ENCODE peak calls at places on chromosome 11, in five cellular contexts. One of them, this sample, is unnamed.

GRCh38 chr11:85823816-85824215 is 12.9 kb upstream of the SYTL2 start:
- DNase-seq in K562: no peak
- DNase-seq in HepG2: no peak
- DNase-seq in HCT116: no peak
- DNase-seq in H1: no peak
- DNase-seq in this sample: no peak

GRCh38 chr11:108697872-108698473 is 33.1 kb downstream of the DDX10 start:
- DNase-seq in K562: peak
- DNase-seq in HepG2: peak
- DNase-seq in HCT116: peak
- DNase-seq in H1: no peak
- DNase-seq in this sample: peak

GRCh38 chr11:46590740-46591606 is 2.9 kb downstream of the AMBRA1 start:
- DNase-seq in K562: no peak
- DNase-seq in HepG2: no peak
- DNase-seq in HCT116: no peak
- DNase-seq in H1: no peak
- DNase-seq in this sample: no peak

GRCh38 chr11:125083312-125084056 is 20.4 kb downstream of the SLC37A2 start:
- DNase-seq in K562: no peak
- DNase-seq in HepG2: no peak
- DNase-seq in HCT116: no peak
- DNase-seq in H1: no peak
- DNase-seq in this sample: no peak

GRCh38 chr11:115324569-115325432 is 179.4 kb downstream of the CADM1 start:
- DNase-seq in K562: peak
- DNase-seq in HepG2: peak
- DNase-seq in HCT116: no peak
- DNase-seq in H1: peak
- DNase-seq in this sample: peak

GRCh38 chr11:131671764-131672163 is 301.3 kb downstream of the NTM start:
- DNase-seq in K562: no peak
- DNase-seq in HepG2: no peak
- DNase-seq in HCT116: no peak
- DNase-seq in H1: peak
- DNase-seq in this sample: no peak

GRCh38 chr11:115430345-115430744 is 73.9 kb downstream of the CADM1 start:
- DNase-seq in K562: no peak
- DNase-seq in HepG2: no peak
- DNase-seq in HCT116: no peak
- DNase-seq in H1: no peak
- DNase-seq in this sample: no peak

GRCh38 chr11:45622283-45622682 is 43.1 kb downstream of the CHST1 start:
- DNase-seq in K562: no peak
- DNase-seq in HepG2: no peak
- DNase-seq in HCT116: no peak
- DNase-seq in H1: no peak
- DNase-seq in this sample: no peak

GRCh38 chr11:15714641-15715399 is 600.1 kb downstream of the INSC start:
- DNase-seq in K562: no peak
- DNase-seq in HepG2: no peak
- DNase-seq in HCT116: no peak
- DNase-seq in H1: no peak
- DNase-seq in this sample: no peak

GRCh38 chr11:35593143-35593542 is 25.1 kb upstream of the FJX1 start:
- DNase-seq in K562: no peak
- DNase-seq in HepG2: no peak
- DNase-seq in HCT116: no peak
- DNase-seq in H1: no peak
- DNase-seq in this sample: no peak

GRCh38 chr11:76234704-76235232 is 28.5 kb upstream of the WNT11 start:
- DNase-seq in K562: no peak
- DNase-seq in HepG2: no peak
- DNase-seq in HCT116: no peak
- DNase-seq in H1: no peak
- DNase-seq in this sample: no peak

GRCh38 chr11:15159085-15159484 is 44.4 kb downstream of the INSC start:
- DNase-seq in K562: peak
- DNase-seq in HepG2: no peak
- DNase-seq in HCT116: peak
- DNase-seq in H1: no peak
- DNase-seq in this sample: no peak

GRCh38 chr11:11344045-11344444 is 9.0 kb downstream of the CSNK2A3 start:
- DNase-seq in K562: no peak
- DNase-seq in HepG2: no peak
- DNase-seq in HCT116: no peak
- DNase-seq in H1: no peak
- DNase-seq in this sample: no peak
- TF ChIP-seq ZNF274 in K562: no peak
- TF ChIP-seq ZNF274 in HepG2: no peak
- TF ChIP-seq ZNF274 in HCT116: no peak
- TF ChIP-seq ZNF274 in H1: no peak
- TF ChIP-seq ZNF274 in this sample: no peak

GRCh38 chr11:130480166-130480565 is 31.7 kb downstream of the ADAMTS15 start:
- DNase-seq in K562: no peak
- DNase-seq in HepG2: no peak
- DNase-seq in HCT116: no peak
- DNase-seq in H1: no peak
- DNase-seq in this sample: no peak
- TF ChIP-seq CEBPB in K562: no peak
- TF ChIP-seq CEBPB in HepG2: no peak
- TF ChIP-seq CEBPB in HCT116: no peak
- TF ChIP-seq CEBPB in H1: no peak
- TF ChIP-seq CEBPB in this sample: no peak

GRCh38 chr11:128756469-128756868 is 62.6 kb downstream of the FLI1 start:
- DNase-seq in K562: no peak
- DNase-seq in HepG2: no peak
- DNase-seq in HCT116: no peak
- DNase-seq in H1: no peak
- DNase-seq in this sample: no peak

GRCh38 chr11:128757235-128757711 is 63.4 kb downstream of the FLI1 start:
- DNase-seq in K562: peak
- DNase-seq in HepG2: no peak
- DNase-seq in HCT116: peak
- DNase-seq in H1: no peak
- DNase-seq in this sample: peak

GRCh38 chr11:128759597-128759996 is 65.7 kb downstream of the FLI1 start:
- DNase-seq in K562: no peak
- DNase-seq in HepG2: no peak
- DNase-seq in HCT116: no peak
- DNase-seq in H1: no peak
- DNase-seq in this sample: no peak

GRCh38 chr11:128759168-128759567 is 65.3 kb downstream of the FLI1 start:
- DNase-seq in K562: no peak
- DNase-seq in HepG2: no peak
- DNase-seq in HCT116: no peak
- DNase-seq in H1: no peak
- DNase-seq in this sample: no peak

DNA sequence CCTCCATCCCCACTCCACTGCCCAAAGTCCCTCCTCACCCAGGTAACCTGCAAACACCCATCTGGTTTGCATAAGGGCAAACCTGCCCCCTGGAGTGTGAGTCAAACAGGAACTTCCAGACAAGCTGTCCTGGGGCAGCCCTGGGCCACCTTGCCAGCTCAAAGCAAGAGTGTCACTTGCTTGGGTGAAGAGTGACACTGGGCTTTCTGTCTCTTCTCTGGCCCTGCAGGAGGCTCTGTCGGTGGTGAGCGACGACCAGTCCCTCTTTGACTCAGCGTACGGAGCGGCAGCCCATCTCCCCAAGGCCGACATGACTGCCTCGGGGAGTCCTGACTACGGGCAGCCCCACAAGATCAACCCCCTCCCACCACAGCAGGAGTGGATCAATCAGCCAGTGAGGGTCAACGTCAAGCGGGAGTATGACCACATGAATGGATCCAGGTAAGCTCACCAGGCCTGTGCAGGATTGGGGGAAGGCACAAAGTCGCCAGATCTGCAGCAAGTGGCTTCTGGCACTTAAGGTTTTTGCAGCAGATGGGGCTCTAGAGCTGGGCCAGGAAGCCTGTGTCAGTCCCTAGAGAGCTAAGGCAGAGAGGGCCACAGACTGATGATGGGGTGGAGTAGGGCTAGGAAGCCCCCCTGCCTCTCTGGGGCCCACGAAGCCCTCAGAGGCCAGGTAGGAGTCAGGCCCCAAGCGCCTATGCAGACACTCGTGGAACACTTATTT is 64.2 kb downstream of the FLI1 start:
- DNase-seq in K562: no peak
- DNase-seq in HepG2: no peak
- DNase-seq in HCT116: no peak
- DNase-seq in H1: no peak
- DNase-seq in this sample: peak
- TF ChIP-seq SP1 in K562: no peak
- TF ChIP-seq SP1 in HepG2: no peak
- TF ChIP-seq SP1 in HCT116: no peak
- TF ChIP-seq SP1 in H1: no peak
- TF ChIP-seq SP1 in this sample: no peak

DNA sequence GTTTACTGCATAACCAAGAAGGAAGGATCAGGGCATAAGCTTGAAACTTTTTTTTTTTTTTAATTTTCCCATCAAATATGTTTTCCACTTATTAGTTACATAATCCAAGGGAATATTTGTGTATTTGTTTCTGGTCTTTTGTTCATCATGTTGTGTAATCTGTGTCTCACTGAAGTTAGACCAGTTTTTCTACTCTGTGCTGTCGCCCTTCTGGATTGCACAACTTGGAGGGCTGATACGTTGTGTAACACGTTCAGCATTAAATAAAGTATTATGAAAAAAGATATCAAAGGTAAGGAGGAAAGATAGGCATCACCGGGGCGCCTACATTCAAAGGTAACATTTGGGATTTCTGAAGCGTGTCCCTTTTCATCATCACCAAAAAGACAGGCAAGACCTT is 3.3 kb upstream of the E2F8 start:
- DNase-seq in K562: no peak
- DNase-seq in HepG2: peak
- DNase-seq in HCT116: no peak
- DNase-seq in H1: no peak
- DNase-seq in this sample: no peak
- TF ChIP-seq ZNF274 in K562: no peak
- TF ChIP-seq ZNF274 in HepG2: no peak
- TF ChIP-seq ZNF274 in HCT116: no peak
- TF ChIP-seq ZNF274 in H1: no peak
- TF ChIP-seq ZNF274 in this sample: no peak

GRCh38 chr11:58921778-58922390 is 17.4 kb upstream of the GLYATL1 start:
- DNase-seq in K562: no peak
- DNase-seq in HepG2: no peak
- DNase-seq in HCT116: no peak
- DNase-seq in H1: no peak
- DNase-seq in this sample: no peak

GRCh38 chr11:58924230-58924629 is 15.1 kb upstream of the GLYATL1 start:
- DNase-seq in K562: no peak
- DNase-seq in HepG2: no peak
- DNase-seq in HCT116: no peak
- DNase-seq in H1: no peak
- DNase-seq in this sample: no peak

GRCh38 chr11:58922475-58922874 is 16.8 kb upstream of the GLYATL1 start:
- DNase-seq in K562: no peak
- DNase-seq in HepG2: no peak
- DNase-seq in HCT116: no peak
- DNase-seq in H1: no peak
- DNase-seq in this sample: no peak

GRCh38 chr11:58926251-58926650 is 13.0 kb upstream of the GLYATL1 start:
- DNase-seq in K562: no peak
- DNase-seq in HepG2: peak
- DNase-seq in HCT116: no peak
- DNase-seq in H1: no peak
- DNase-seq in this sample: no peak

DNA sequence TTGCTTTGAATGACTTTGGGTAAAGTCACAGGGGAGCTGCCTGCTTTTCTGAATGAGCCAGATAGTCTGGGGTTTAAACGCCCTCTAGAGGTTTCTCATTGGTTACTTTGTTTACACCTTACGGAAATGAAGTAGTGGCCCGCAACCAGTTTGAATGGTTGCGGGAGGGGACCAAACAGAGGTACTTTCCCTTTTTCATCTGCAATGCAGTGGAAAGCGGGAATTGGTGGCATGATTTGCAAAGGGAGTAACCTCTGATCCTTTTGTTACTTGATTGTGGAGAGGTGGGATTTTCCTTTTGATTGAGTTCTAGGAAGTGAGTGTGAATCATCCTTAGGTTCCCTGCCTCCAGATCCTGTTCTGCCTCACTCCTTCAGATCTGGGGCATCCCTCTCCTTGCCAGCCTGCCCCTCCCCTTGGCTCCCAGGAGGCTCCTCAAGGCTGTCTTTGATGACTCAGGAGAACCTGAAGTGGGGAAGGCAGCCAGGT is 15.9 kb upstream of the GLYATL1 start:
- DNase-seq in K562: peak
- DNase-seq in HepG2: peak
- DNase-seq in HCT116: peak
- DNase-seq in H1: no peak
- DNase-seq in this sample: no peak
- TF ChIP-seq CEBPB in K562: no peak
- TF ChIP-seq CEBPB in HepG2: no peak
- TF ChIP-seq CEBPB in HCT116: no peak
- TF ChIP-seq CEBPB in H1: no peak
- TF ChIP-seq CEBPB in this sample: no peak

GRCh38 chr11:353315-353857 is 15.9 kb upstream of the B4GALNT4 start:
- DNase-seq in K562: no peak
- DNase-seq in HepG2: peak
- DNase-seq in HCT116: no peak
- DNase-seq in H1: no peak
- DNase-seq in this sample: no peak
- TF ChIP-seq SP1 in K562: no peak
- TF ChIP-seq SP1 in HepG2: no peak
- TF ChIP-seq SP1 in HCT116: no peak
- TF ChIP-seq SP1 in H1: no peak
- TF ChIP-seq SP1 in this sample: no peak

DNA sequence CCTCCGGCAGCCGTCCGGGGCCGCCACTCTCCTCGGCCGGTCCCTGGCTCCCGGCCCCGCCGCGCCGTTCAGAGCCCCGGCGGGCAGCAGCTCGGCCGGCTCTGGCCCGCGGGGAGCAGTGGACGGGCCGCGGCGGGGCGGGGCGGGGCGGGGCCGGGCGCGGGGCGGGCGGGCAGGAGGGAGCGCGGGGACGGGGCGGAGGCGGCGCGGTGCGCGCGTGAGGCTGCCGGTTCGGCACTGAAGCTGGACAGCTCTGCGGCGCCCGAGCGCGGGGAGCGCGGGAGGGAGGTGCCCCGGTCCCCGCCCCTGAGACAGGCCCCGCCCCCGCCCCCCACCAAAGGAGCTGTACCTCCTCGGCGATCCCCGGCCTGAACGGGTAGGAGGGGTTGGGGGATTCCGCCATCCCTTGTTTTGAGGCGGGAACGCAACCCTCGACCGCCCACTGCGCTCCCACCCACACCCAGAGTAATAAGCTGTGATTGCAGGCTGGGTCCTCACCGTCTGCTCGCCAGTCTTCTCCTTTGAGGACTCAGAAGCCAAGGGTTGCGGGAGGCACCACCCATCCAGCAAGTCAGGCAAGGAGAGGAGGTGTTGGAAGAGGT is at the start of gene DRD2:
- DNase-seq in K562: peak
- DNase-seq in HepG2: no peak
- DNase-seq in HCT116: no peak
- DNase-seq in H1: no peak
- DNase-seq in this sample: no peak
- TF ChIP-seq ZNF274 in K562: no peak
- TF ChIP-seq ZNF274 in HepG2: no peak
- TF ChIP-seq ZNF274 in HCT116: no peak
- TF ChIP-seq ZNF274 in H1: no peak
- TF ChIP-seq ZNF274 in this sample: no peak

GRCh38 chr11:130211144-130211543 is 51.6 kb downstream of the ST14 start:
- DNase-seq in K562: no peak
- DNase-seq in HepG2: no peak
- DNase-seq in HCT116: no peak
- DNase-seq in H1: no peak
- DNase-seq in this sample: no peak
- TF ChIP-seq CEBPB in K562: no peak
- TF ChIP-seq CEBPB in HepG2: no peak
- TF ChIP-seq CEBPB in HCT116: no peak
- TF ChIP-seq CEBPB in H1: no peak
- TF ChIP-seq CEBPB in this sample: no peak

This sample was measured in GM12878.